ENCODE peak calls at places on chromosomes 5 and 9, in four cellular contexts. N, I, O and G are unnamed samples.

GRCh38 chr5:147168578-147169327 is 66.1 kb upstream of the STK32A start:
- DNase-seq in N (no peak), I (peak), O (no peak), G (no peak)

GRCh38 chr9:18496586-18496985 is 22.6 kb downstream of the ADAMTSL1 start:
- DNase-seq in O (no peak), I (no peak), N (no peak), G (no peak)

GRCh38 chr5:149125386-149125891 is 15.9 kb upstream of the ABLIM3 start:
- DNase-seq in O (peak), N (peak), I (peak), G (no peak)

GRCh38 chr5:141419074-141419880 is 1.6 kb upstream of the PCDHGA11 start:
- DNase-seq in N (no peak), I (no peak), O (no peak), G (no peak)

GRCh38 chr9:270657-271237 is 56.1 kb downstream of the DOCK8 start:
- DNase-seq in N (no peak), I (no peak), O (no peak), G (no peak)

GRCh38 chr9:96646081-96646991 is 8.8 kb downstream of the PRXL2C start:
- DNase-seq in N (no peak), O (no peak), I (no peak), G (no peak)

GRCh38 chr5:142512680-142513042 is 173.2 kb downstream of the FGF1 start:
- DNase-seq in N (no peak), O (no peak), I (peak), G (peak)

GRCh38 chr5:151618907-151619306 is 27.8 kb upstream of the FAT2 start:
- DNase-seq in N (no peak), I (peak), O (no peak), G (no peak)

GRCh38 chr5:65672787-65673186 is 48.0 kb downstream of the SHLD3 start:
- DNase-seq in I (no peak), O (no peak), N (no peak), G (no peak)

GRCh38 chr5:83428126-83428525 is 43.4 kb upstream of the VCAN start:
- DNase-seq in I (peak), N (no peak), O (no peak), G (no peak)

GRCh38 chr5:57887851-57888621 is 405.4 kb upstream of the ACTBL2 start:
- DNase-seq in I (peak), N (peak), O (peak), G (peak)

GRCh38 chr5:6827815-6828214 is 114.6 kb downstream of the TENT4A start:
- DNase-seq in I (no peak), O (no peak), N (no peak), G (no peak)

GRCh38 chr5:172795401-172795977 is 24.5 kb upstream of the DUSP1 start:
- DNase-seq in O (no peak), I (no peak), N (no peak), G (no peak)

GRCh38 chr9:104992696-104993095 is 64.7 kb upstream of the ABCA1 start:
- DNase-seq in N (no peak), I (peak), O (no peak), G (no peak)

GRCh38 chr9:16126042-16126441 is 573.2 kb downstream of the CCDC171 start:
- DNase-seq in I (no peak), N (no peak), O (no peak), G (no peak)

GRCh38 chr5:154199671-154200220 is 9.2 kb downstream of the GALNT10 start:
- DNase-seq in N (no peak), O (peak), I (no peak), G (no peak)

GRCh38 chr5:848671-849111 is 2.1 kb downstream of the ZDHHC11 start:
- DNase-seq in I (no peak), N (peak), O (no peak), G (no peak)

GRCh38 chr9:133774799-133775198 is 36.6 kb upstream of the SARDH start:
- DNase-seq in I (no peak), N (peak), O (no peak), G (no peak)

GRCh38 chr9:112858625-112859147 is 32.0 kb downstream of the SLC46A2 start:
- DNase-seq in N (no peak), I (no peak), O (no peak), G (no peak)

GRCh38 chr9:89395931-89396710 is 77.8 kb downstream of the SECISBP2 start:
- DNase-seq in N (no peak), I (no peak), O (no peak), G (no peak)

GRCh38 chr9:109903515-109904138 is 123.6 kb downstream of the PALM2AKAP2 start:
- DNase-seq in O (peak), I (peak), N (peak), G (peak)

GRCh38 chr5:66645039-66645438 is 48.8 kb downstream of the MAST4 start:
- DNase-seq in I (no peak), N (no peak), O (no peak), G (no peak)

GRCh38 chr5:168608821-168609220 is 29.7 kb upstream of the PANK3 start:
- DNase-seq in I (no peak), O (no peak), N (no peak), G (no peak)

GRCh38 chr5:168607946-168608345 is 28.8 kb upstream of the PANK3 start:
- DNase-seq in N (no peak), O (no peak), I (no peak), G (no peak)

GRCh38 chr5:168611163-168611562 is 32.0 kb upstream of the PANK3 start:
- DNase-seq in I (no peak), O (no peak), N (no peak), G (no peak)

GRCh38 chr5:168612123-168612522 is 33.0 kb upstream of the PANK3 start:
- DNase-seq in N (no peak), I (no peak), O (no peak), G (no peak)

DNA sequence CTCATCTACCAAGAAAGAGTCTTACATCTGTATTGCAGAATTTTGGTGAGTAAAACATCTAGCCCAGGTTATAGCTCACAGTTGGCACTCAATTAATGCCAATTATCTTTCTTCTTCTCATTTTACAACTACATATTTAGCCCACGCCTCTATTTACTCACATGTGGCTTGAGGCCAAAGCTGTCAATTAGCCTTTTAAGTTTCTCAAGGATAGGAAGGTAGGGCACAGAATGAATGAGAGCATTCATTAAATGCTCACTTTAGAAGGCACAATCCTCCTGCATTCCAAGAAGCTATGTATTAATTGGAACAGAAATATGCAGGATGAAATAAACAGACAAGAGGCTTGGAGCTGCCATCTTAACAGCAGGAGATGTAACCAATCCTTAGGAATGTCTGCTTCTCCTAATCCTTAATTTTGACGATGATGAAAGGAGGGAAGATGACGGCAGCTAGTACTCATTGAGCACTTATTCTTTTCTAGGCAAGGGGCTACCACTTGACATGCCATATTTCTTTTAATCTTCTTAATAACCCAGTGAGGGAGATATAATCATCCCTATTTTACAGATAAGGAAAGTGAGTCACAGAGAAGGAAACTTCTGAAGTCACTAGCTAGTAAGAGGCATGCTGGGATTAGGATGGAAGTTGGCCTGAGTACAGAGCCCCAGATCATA is 30.8 kb upstream of the PANK3 start:
- DNase-seq in N (no peak), O (no peak), I (no peak), G (no peak)
- TF ChIP-seq HMGXB4 in N (no peak), O (no peak), I (no peak), G (no peak)

GRCh38 chr5:115070737-115071136 is 99.0 kb downstream of the TRIM36 start:
- DNase-seq in N (no peak), I (no peak), O (no peak), G (no peak)

GRCh38 chr5:115072266-115073056 is 97.2 kb downstream of the TRIM36 start:
- DNase-seq in I (no peak), O (no peak), N (peak), G (no peak)

GRCh38 chr5:115068239-115069086 is 101.2 kb downstream of the TRIM36 start:
- DNase-seq in N (no peak), I (peak), O (peak), G (peak)

GRCh38 chr5:115069087-115069968 is 100.4 kb downstream of the TRIM36 start:
- DNase-seq in I (peak), O (peak), N (peak), G (peak)
- TF ChIP-seq CTCF in I (peak), O (peak), N (peak), G (peak)

GRCh38 chr9:35489313-35490154 is at the start of gene RUSC2:
- DNase-seq in O (peak), I (peak), N (peak), G (peak)

GRCh38 chr9:35488566-35489312 is 1.2 kb upstream of the RUSC2 start:
- DNase-seq in O (no peak), I (peak), N (no peak), G (no peak)

GRCh38 chr9:35488019-35488418 is 1.9 kb upstream of the RUSC2 start:
- DNase-seq in N (no peak), O (no peak), I (no peak), G (no peak)

GRCh38 chr9:35490910-35491465 is 1.1 kb downstream of the RUSC2 start:
- DNase-seq in N (no peak), I (no peak), O (peak), G (peak)

DNA sequence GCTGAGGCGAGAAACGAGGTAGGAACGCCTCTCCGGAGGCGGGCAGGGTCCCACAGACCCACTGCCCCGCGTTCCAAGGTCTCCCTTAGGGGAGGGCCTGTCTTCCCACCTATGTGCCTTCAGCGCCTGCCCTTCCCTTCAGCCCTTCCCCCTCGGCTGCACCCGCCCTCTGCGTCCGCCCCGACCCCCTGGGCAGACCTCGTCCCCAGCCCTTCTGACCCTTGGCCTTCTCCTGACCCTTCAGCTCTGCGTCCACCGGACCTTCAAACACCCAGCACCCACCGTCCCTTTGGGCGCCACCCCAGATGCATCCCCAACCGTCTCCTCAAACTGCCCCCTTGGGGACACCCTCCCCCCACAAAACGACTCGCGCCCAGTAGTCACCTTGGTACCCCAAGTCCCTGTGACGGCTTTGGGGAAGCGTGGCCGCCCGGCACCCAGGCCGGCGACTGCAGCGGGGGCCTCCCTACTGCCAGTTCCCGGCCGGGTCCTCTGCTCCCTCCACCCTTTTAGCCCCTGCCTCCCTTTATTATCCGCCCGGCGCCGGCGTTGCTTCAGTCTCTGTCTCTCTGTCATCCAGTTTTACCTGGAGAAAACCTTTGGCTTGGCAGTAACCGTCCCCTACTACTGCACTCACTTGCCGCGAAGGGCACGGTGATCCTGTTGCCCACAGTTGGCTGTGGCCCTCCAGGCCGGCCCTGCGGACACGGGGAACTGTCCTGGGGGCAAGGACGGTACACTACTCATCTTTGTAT is 421 bp downstream of the RUSC2 start:
- DNase-seq in I (no peak), N (peak), O (peak), G (peak)
- TF ChIP-seq HMGXB4 in I (peak), N (peak), O (no peak), G (no peak)

DNA sequence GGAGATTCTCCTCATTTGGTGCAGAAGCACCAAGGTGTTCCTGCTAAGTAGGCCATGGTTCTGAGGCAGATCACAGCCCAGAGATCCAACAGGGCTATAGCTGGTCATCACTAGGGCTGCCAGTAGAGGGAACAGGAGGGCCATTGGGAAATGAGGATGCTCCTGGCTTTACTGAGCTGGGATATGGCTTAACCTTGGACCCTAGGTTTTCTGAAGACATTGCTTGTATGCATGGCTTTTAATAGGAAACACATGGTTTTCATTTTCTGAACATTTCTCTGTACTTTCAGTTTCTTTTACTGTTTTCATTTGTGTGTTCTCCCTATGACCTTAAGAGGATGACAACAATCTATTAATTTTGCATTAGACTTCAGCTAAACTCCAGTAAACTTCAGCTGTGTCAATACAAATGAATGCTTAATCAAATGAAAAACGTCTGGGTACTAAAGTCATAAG is at the start of gene IFNW1:
- DNase-seq in N (no peak), I (no peak), O (no peak), G (peak)
- TF ChIP-seq CTCF in N (no peak), I (no peak), O (no peak), G (no peak)

GRCh38 chr5:113090336-113091106 is 113.9 kb downstream of the DCP2 start:
- DNase-seq in O (no peak), I (no peak), N (no peak), G (no peak)

GRCh38 chr5:113087994-113088519 is 111.5 kb downstream of the DCP2 start:
- DNase-seq in O (no peak), I (no peak), N (no peak), G (no peak)

GRCh38 chr5:113091622-113092021 is 115.0 kb downstream of the DCP2 start:
- DNase-seq in O (no peak), I (no peak), N (no peak), G (no peak)

GRCh38 chr5:113092683-113093082 is 116.1 kb downstream of the DCP2 start:
- DNase-seq in O (no peak), N (no peak), I (no peak), G (no peak)

DNA sequence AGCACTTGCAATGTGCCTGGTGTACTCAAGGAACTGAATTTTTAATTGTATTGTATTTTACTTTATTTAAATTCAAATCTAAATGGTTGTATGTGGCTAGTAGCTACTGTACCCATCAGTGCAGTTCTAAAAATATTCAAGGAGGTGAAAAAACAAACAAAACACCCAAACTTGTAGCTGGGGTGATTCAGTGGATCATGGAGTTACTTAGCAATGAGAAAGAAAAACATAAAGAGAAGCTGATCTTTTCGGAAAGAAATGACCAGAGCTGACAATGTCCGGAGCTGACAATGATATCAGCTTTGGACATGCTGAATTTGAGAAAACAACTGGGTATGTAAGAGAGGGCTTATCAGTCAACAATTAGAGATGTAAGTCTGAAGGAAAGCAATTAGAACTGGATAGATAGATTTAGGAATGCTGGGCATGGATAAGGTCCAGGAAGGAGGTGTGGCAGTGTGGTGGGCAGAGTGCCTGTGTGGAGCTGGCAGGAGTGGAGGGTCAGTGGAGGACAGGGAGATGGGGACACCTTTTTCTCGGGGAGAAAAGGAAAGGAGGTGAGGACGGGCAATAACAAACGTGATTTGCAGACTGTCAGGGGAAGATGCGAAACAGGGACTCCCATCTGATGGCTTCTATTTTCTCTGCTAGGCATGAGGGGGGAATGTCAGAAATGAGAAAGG is 113.2 kb downstream of the DCP2 start:
- DNase-seq in O (no peak), N (no peak), I (no peak), G (no peak)
- TF ChIP-seq HMGXB4 in O (no peak), N (no peak), I (no peak), G (no peak)